ENCODE peak calls at places on chromosome 21, in seven cellular contexts. K, Z, Y, G, F, W and D are unnamed samples.

GRCh38 chr21:46121286-46122221 is 23.6 kb downstream of the COL6A2 start:
- DNase-seq in G (no peak), F (no peak), K (peak), Z (no peak), W (peak), Y (peak), D (no peak)

GRCh38 chr21:39173999-39174398 is 9.3 kb downstream of the PSMG1 start:
- DNase-seq in K (no peak), F (no peak), W (no peak), Y (no peak), G (no peak), Z (no peak), D (no peak)

GRCh38 chr21:28771790-28772501 is 220.7 kb downstream of the LTN1 start:
- DNase-seq in Y (no peak), G (no peak), Z (no peak), W (no peak), K (no peak), F (no peak), D (peak)

GRCh38 chr21:28018741-28019669 is 973.7 kb downstream of the LTN1 start:
- DNase-seq in K (no peak), Y (peak), Z (no peak), W (no peak), G (no peak), F (no peak), D (no peak)

GRCh38 chr21:45415943-45416611 is 11.1 kb downstream of the COL18A1 start:
- DNase-seq in W (no peak), F (no peak), Y (peak), Z (no peak), G (no peak), K (no peak), D (no peak)

GRCh38 chr21:34668803-34669148 is at the start of gene CLIC6:
- DNase-seq in W (peak), Y (no peak), F (no peak), K (no peak), G (no peak), Z (no peak), D (no peak)

GRCh38 chr21:45551316-45551715 is 9.1 kb upstream of the SLC19A1 start:
- DNase-seq in W (peak), K (peak), G (peak), Z (no peak), Y (peak), F (peak), D (peak)

GRCh38 chr21:15667010-15667409 is 62.8 kb upstream of the USP25 start:
- DNase-seq in Y (no peak), G (no peak), Z (no peak), K (no peak), F (no peak), W (no peak), D (no peak)

GRCh38 chr21:20040768-20041167 is 957.4 kb upstream of the NCAM2 start:
- DNase-seq in G (no peak), Y (no peak), W (no peak), Z (no peak), F (no peak), K (no peak), D (no peak)

GRCh38 chr21:41537356-41537755 is 29.4 kb upstream of the TMPRSS2 start:
- DNase-seq in Z (no peak), G (no peak), F (no peak), W (no peak), Y (no peak), K (no peak), D (peak)